ENCODE peak calls at places on chromosomes 2 and 18, in four cellular contexts. One of them, this sample, is unnamed.

GRCh38 chr2:96848264-96848663 is 4.4 kb upstream of the ANKRD23 start:
- DNase-seq in K562: no peak
- DNase-seq in sigmoid colon: no peak
- DNase-seq in transverse colon: no peak
- DNase-seq in this sample: no peak

GRCh38 chr18:62717850-62718229 is 2.5 kb downstream of the PHLPP1 start:
- DNase-seq in transverse colon: no peak
- DNase-seq in K562: no peak
- DNase-seq in sigmoid colon: no peak
- DNase-seq in this sample: no peak

GRCh38 chr2:226529556-226529955 is 270.1 kb downstream of the IRS1 start:
- DNase-seq in sigmoid colon: no peak
- DNase-seq in K562: no peak
- DNase-seq in transverse colon: no peak
- DNase-seq in this sample: no peak

GRCh38 chr2:213148572-213149331 is 2.7 kb downstream of the IKZF2 start:
- DNase-seq in transverse colon: no peak
- DNase-seq in K562: no peak
- DNase-seq in sigmoid colon: no peak
- DNase-seq in this sample: no peak

GRCh38 chr18:54127759-54128378 is 96.6 kb downstream of the MBD2 start:
- DNase-seq in K562: peak
- DNase-seq in sigmoid colon: no peak
- DNase-seq in transverse colon: no peak
- DNase-seq in this sample: no peak

GRCh38 chr2:179031731-179032408 is 18.1 kb downstream of the CCDC141 start:
- DNase-seq in transverse colon: no peak
- DNase-seq in sigmoid colon: no peak
- DNase-seq in K562: no peak
- DNase-seq in this sample: no peak

GRCh38 chr2:50392185-50392584 is 639.7 kb downstream of the NRXN1 start:
- DNase-seq in transverse colon: no peak
- DNase-seq in sigmoid colon: no peak
- DNase-seq in K562: no peak
- DNase-seq in this sample: no peak

GRCh38 chr2:117470311-117471095 is 344.0 kb upstream of the DDX18 start:
- DNase-seq in sigmoid colon: no peak
- DNase-seq in transverse colon: peak
- DNase-seq in K562: peak
- DNase-seq in this sample: no peak

GRCh38 chr18:3230401-3231334 is 10.9 kb upstream of the MYOM1 start:
- DNase-seq in sigmoid colon: no peak
- DNase-seq in transverse colon: peak
- DNase-seq in K562: peak
- DNase-seq in this sample: no peak

GRCh38 chr2:172350844-172351480 is 76.4 kb upstream of the ITGA6 start:
- DNase-seq in transverse colon: no peak
- DNase-seq in K562: no peak
- DNase-seq in sigmoid colon: no peak
- DNase-seq in this sample: no peak

GRCh38 chr2:101803945-101804696 is 106.6 kb downstream of the MAP4K4 start:
- DNase-seq in transverse colon: no peak
- DNase-seq in K562: no peak
- DNase-seq in sigmoid colon: no peak
- DNase-seq in this sample: no peak

GRCh38 chr2:128589681-128590080 is 271.0 kb upstream of the HS6ST1 start:
- DNase-seq in sigmoid colon: peak
- DNase-seq in K562: no peak
- DNase-seq in transverse colon: no peak
- DNase-seq in this sample: no peak

GRCh38 chr2:15311201-15311882 is 249.8 kb downstream of the NBAS start:
- DNase-seq in transverse colon: no peak
- DNase-seq in sigmoid colon: no peak
- DNase-seq in K562: no peak
- DNase-seq in this sample: no peak

GRCh38 chr2:76197842-76198448 is 487.2 kb upstream of the GCFC2 start:
- DNase-seq in K562: peak
- DNase-seq in transverse colon: peak
- DNase-seq in sigmoid colon: peak
- DNase-seq in this sample: no peak

DNA sequence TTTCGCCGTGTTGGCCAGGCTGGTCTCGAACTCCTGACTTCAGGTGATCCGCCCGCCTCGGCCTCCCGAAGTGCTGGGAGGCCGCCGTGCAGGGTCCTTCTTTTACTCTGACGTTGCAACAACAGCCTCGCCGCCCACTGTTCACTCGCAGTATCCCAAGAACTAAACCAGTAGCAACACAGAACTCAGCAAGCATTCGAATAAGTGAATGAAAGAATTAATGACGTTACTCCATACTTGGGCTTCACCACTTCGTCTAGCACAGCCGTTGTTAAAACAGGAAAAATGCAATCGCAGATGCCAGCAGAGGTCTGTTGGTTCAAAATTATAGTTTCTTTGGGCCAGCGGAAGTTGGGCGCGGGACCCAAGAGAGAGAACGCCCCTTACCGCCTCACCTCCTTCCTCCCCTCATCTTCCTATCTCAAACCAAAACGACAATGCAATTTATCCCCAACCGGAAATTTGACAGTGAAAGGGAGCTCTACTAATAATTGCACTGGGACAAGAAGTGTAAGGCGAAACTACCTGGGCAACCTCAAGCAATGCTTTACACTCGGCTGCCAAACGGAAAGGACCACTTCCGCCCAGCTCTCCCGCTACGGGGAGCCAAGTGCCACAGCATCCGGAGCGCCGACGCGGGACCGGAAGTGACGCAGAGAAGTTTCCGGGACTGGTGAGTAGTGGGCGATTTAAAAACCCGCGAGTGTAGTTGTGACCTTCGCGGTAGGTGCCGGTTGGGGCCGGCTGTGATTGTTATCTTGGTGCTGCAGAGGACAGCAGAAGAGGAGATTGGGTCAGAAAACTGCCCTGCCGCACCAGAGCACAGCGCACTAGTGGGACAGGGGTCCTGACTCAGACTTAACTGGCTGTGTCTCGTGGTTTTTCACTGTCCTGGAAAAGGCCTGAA is at the start of the genes NIF3L1 and PPIL3:
- DNase-seq in transverse colon: peak
- DNase-seq in K562: peak
- DNase-seq in sigmoid colon: peak
- DNase-seq in this sample: peak
- TF ChIP-seq EP300 in transverse colon: no peak
- TF ChIP-seq EP300 in K562: peak
- TF ChIP-seq EP300 in sigmoid colon: no peak
- TF ChIP-seq EP300 in this sample: no peak

GRCh38 chr2:16744521-16744920 is 78.9 kb upstream of the CYRIA start:
- DNase-seq in transverse colon: no peak
- DNase-seq in K562: no peak
- DNase-seq in sigmoid colon: no peak
- DNase-seq in this sample: no peak

GRCh38 chr2:16738361-16739225 is 73.0 kb upstream of the CYRIA start:
- DNase-seq in sigmoid colon: no peak
- DNase-seq in transverse colon: no peak
- DNase-seq in K562: no peak
- DNase-seq in this sample: no peak

GRCh38 chr2:16739778-16740581 is 74.3 kb upstream of the CYRIA start:
- DNase-seq in K562: no peak
- DNase-seq in transverse colon: no peak
- DNase-seq in sigmoid colon: no peak
- DNase-seq in this sample: no peak

GRCh38 chr2:16737812-16738211 is 72.2 kb upstream of the CYRIA start:
- DNase-seq in transverse colon: no peak
- DNase-seq in K562: no peak
- DNase-seq in sigmoid colon: no peak
- DNase-seq in this sample: no peak

GRCh38 chr2:16741508-16741907 is 75.9 kb upstream of the CYRIA start:
- DNase-seq in transverse colon: no peak
- DNase-seq in sigmoid colon: no peak
- DNase-seq in K562: no peak
- DNase-seq in this sample: no peak
- TF ChIP-seq POLR2AphosphoS5 in transverse colon: no peak
- TF ChIP-seq POLR2AphosphoS5 in sigmoid colon: no peak
- TF ChIP-seq POLR2AphosphoS5 in K562: no peak
- TF ChIP-seq POLR2AphosphoS5 in this sample: no peak

GRCh38 chr18:79985172-79985571 is 3.2 kb downstream of the TXNL4A start:
- DNase-seq in transverse colon: no peak
- DNase-seq in K562: no peak
- DNase-seq in sigmoid colon: no peak
- DNase-seq in this sample: no peak
- TF ChIP-seq EP300 in transverse colon: no peak
- TF ChIP-seq EP300 in K562: no peak
- TF ChIP-seq EP300 in sigmoid colon: no peak
- TF ChIP-seq EP300 in this sample: no peak

GRCh38 chr2:40741532-40741931 is 289.6 kb upstream of the SLC8A1 start:
- DNase-seq in sigmoid colon: no peak
- DNase-seq in K562: no peak
- DNase-seq in transverse colon: no peak
- DNase-seq in this sample: no peak
- TF ChIP-seq POLR2AphosphoS5 in sigmoid colon: no peak
- TF ChIP-seq POLR2AphosphoS5 in K562: no peak
- TF ChIP-seq POLR2AphosphoS5 in transverse colon: no peak
- TF ChIP-seq POLR2AphosphoS5 in this sample: no peak

This sample was measured in esophagus muscularis mucosa.